ENCODE peak calls at places on chromosomes 13 and 19, in five cellular contexts. P is OCI-LY7, B is fibroblast of pulmonary artery, X is cardiac fibroblast, S is esophagus squamous epithelium. K is an unnamed sample.

GRCh38 chr19:34353546-34353945 is 11.4 kb upstream of the GPI start:
- DNase-seq in S (no peak), B (no peak), P (no peak), X (no peak), K (no peak)

GRCh38 chr13:97492257-97492656 is 58.3 kb downstream of the RAP2A start:
- DNase-seq in P (no peak), S (no peak), B (no peak), X (no peak), K (no peak)

GRCh38 chr19:5953034-5953589 is 24.8 kb downstream of the RANBP3 start:
- DNase-seq in B (peak), X (peak), P (no peak), S (no peak), K (peak)

GRCh38 chr19:18419699-18420460 is 682 bp downstream of the SSBP4 start:
- DNase-seq in X (no peak), B (no peak), P (peak), S (no peak), K (no peak)

GRCh38 chr13:96781141-96781540 is 213.1 kb downstream of the OXGR1 start:
- DNase-seq in X (peak), S (no peak), P (no peak), B (no peak), K (no peak)

GRCh38 chr19:14901675-14902260 is 15.8 kb upstream of the OR7A17 start:
- DNase-seq in B (peak), S (no peak), X (no peak), P (no peak), K (no peak)

GRCh38 chr19:17681505-17682125 is 6.5 kb downstream of the UNC13A start:
- DNase-seq in B (peak), P (peak), X (peak), S (no peak), K (peak)

GRCh38 chr19:44573647-44574046 is 39.7 kb upstream of the IGSF23 start:
- DNase-seq in X (no peak), B (no peak), P (no peak), S (no peak), K (no peak)

GRCh38 chr13:106520205-106521004 is 15.1 kb downstream of the EFNB2 start:
- DNase-seq in P (no peak), X (peak), B (peak), S (no peak), K (peak)

GRCh38 chr13:102195566-102196462 is 206.0 kb downstream of the FGF14 start:
- DNase-seq in B (peak), X (peak), S (no peak), P (no peak), K (peak)

GRCh38 chr19:14147797-14148605 is 11.6 kb upstream of the ASF1B start:
- DNase-seq in B (peak), P (peak), X (peak), S (no peak), K (peak)

GRCh38 chr13:111115841-111116500 is 861 bp downstream of the ARHGEF7 start:
- DNase-seq in X (peak), S (no peak), P (no peak), B (peak), K (peak)

GRCh38 chr13:110418944-110419343 is 111.9 kb downstream of the COL4A2 start:
- DNase-seq in X (no peak), P (no peak), B (no peak), S (no peak), K (no peak)

GRCh38 chr19:13036366-13036976 is 41.2 kb downstream of the NFIX start:
- DNase-seq in S (no peak), P (no peak), B (peak), X (peak), K (peak)

GRCh38 chr19:18661346-18661745 is 22.1 kb upstream of the CRTC1 start:
- DNase-seq in S (no peak), B (no peak), P (no peak), X (peak), K (no peak)

GRCh38 chr13:76683168-76683567 is 203.0 kb downstream of the KCTD12 start:
- DNase-seq in B (no peak), P (no peak), X (no peak), S (no peak), K (no peak)

GRCh38 chr19:1489463-1489971 is 633 bp downstream of the PCSK4 start:
- DNase-seq in P (no peak), S (no peak), X (no peak), B (no peak), K (no peak)

GRCh38 chr13:113642563-113642962 is 15.4 kb downstream of the ATP4B start:
- DNase-seq in S (no peak), P (no peak), B (no peak), X (no peak), K (no peak)

GRCh38 chr13:27969073-27969865 is at the start of gene CDX2:
- DNase-seq in S (no peak), P (no peak), X (no peak), B (no peak), K (no peak)

GRCh38 chr13:39186205-39186880 is 148.1 kb downstream of the NHLRC3 start:
- DNase-seq in P (no peak), S (no peak), X (no peak), B (no peak), K (peak)

GRCh38 chr19:42095814-42096230 is 19.9 kb downstream of the ZNF574 start:
- DNase-seq in B (no peak), P (no peak), X (no peak), S (no peak), K (no peak)

GRCh38 chr13:67369895-67370660 is 139.9 kb upstream of the PCDH9 start:
- DNase-seq in S (no peak), B (peak), X (peak), P (no peak), K (peak)

GRCh38 chr13:49530452-49530851 is 34.7 kb downstream of the PHF11 start:
- DNase-seq in B (no peak), S (no peak), P (peak), X (no peak), K (no peak)

GRCh38 chr19:35505956-35506355 is 7.5 kb downstream of the DMKN start:
- DNase-seq in P (no peak), X (no peak), S (no peak), B (no peak), K (no peak)

GRCh38 chr19:42496551-42497133 is 31.6 kb downstream of the CEACAM1 start:
- DNase-seq in X (no peak), S (no peak), P (no peak), B (no peak), K (no peak)

GRCh38 chr19:43789029-43789428 is 8.3 kb upstream of the KCNN4 start:
- DNase-seq in X (peak), B (peak), P (no peak), S (no peak), K (peak)

GRCh38 chr13:36919206-36919832 is 719 bp downstream of the SMAD9 start:
- DNase-seq in P (peak), B (peak), S (no peak), X (peak), K (peak)

GRCh38 chr13:36920612-36921185 is 661 bp upstream of the SMAD9 start:
- DNase-seq in X (no peak), B (no peak), P (peak), S (no peak), K (no peak)

GRCh38 chr13:36915891-36916640 is 4.0 kb downstream of the SMAD9 start:
- DNase-seq in X (no peak), S (no peak), P (no peak), B (no peak), K (no peak)

GRCh38 chr13:36919833-36920611 is at the start of gene SMAD9:
- DNase-seq in B (peak), X (peak), P (peak), S (no peak), K (peak)

GRCh38 chr13:36918246-36919060 is 1.6 kb downstream of the SMAD9 start:
- DNase-seq in X (no peak), B (peak), S (no peak), P (peak), K (peak)
- H3K4me3 ChIP-seq in X (peak), B (peak), S (peak), P (peak), K (peak)

GRCh38 chr13:94661396-94661795 is 50.9 kb downstream of the SOX21 start:
- DNase-seq in S (no peak), X (no peak), P (no peak), B (no peak), K (no peak)

GRCh38 chr13:94662274-94662945 is 49.9 kb downstream of the SOX21 start:
- DNase-seq in S (no peak), B (no peak), P (no peak), X (no peak), K (no peak)

GRCh38 chr13:94657167-94657566 is 55.2 kb downstream of the SOX21 start:
- DNase-seq in X (peak), S (no peak), B (peak), P (no peak), K (peak)

GRCh38 chr13:94658926-94659649 is 53.3 kb downstream of the SOX21 start:
- DNase-seq in B (no peak), S (no peak), P (no peak), X (no peak), K (peak)

DNA sequence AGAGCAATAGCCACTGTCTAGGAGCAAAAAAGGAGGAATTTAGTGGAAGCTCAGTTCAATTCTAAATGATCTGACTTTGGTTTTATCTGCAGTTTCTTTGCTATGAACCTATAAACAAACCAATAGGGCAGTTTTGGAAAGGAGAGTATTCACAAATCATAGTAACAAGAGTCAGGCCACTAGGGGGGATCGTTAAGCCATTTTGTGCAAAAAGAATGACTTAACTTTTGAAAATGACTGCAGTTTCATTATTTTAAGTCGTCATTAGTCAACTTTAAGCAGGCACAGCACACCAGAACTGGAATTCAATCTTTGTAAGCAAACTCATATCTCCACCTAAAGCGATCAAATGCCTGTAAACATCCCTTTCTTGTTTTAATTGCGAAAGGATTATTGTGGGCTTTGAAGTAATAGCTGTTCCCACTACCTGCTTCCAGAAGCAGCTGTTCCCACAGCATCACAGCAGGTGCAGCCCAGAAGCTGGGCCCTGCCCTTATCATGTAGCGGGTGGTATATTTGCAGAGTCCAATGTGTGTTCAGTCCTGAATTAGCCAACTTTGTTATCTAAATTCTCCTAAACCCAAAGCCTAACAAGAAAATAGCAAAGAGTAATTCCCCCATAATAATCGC is 51.5 kb downstream of the SOX21 start:
- DNase-seq in B (peak), X (peak), P (peak), S (no peak), K (peak)
- TF ChIP-seq CTCF in B (peak), X (peak), P (peak), S (no peak), K (peak)

GRCh38 chr19:47227347-47228167 is 3.4 kb downstream of the BBC3 start:
- DNase-seq in X (peak), B (peak), S (peak), P (peak), K (peak)
- H3K4me3 ChIP-seq in X (peak), B (peak), S (peak), P (peak), K (peak)

DNA sequence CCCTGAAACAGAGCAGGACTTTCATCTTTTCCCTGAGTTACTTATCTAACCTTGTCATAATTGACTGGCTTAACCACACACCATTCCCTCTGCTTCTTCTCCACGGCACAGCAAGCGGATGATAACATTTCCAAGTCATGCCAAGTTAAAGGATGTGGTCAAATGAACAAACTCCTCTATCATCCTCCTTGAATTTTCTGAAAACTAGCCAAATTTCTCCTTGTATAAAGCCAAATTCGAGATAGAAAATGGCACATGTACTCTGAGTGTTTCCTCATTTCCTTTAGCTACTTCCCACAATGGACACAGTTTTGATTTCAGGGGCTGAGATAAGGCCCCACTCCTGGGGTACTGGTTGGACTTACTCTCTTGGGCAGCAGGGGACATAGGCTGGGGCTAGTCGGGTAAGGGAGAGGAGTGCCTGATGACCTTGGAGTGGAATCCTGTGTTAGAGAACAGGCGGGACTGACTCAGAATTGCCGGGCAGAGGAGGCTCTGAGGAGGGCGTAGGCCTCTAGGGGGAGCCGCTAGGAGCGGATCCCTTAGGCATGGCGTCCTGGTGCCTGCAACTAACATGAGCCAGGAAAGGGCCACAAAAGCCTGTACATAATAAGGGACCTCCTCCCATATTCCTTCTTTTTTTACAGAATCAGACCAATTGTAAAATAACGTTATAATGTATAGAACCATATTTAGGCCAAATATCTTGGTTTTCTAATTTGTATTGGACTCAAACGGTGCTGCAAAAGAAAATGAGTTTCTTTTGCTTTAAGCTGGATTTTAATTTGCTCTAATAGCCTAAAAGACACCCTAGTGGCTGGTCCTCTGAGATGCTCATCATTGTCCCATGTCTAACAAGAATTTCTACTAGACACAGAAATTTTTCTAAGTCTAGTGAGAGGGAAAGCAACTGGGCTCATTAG is 20.4 kb upstream of the TMTC4 start:
- DNase-seq in B (peak), X (peak), S (no peak), P (no peak), K (peak)
- TF ChIP-seq CTCF in B (peak), X (peak), S (peak), P (peak), K (peak)

K was measured in fibroblast of mammary gland.